ENCODE peak calls at places on chromosomes 3 and 15, in nine cellular contexts. S is foreskin fibroblast, V is Caco-2, U is GM12865, G is testis, O is uterus, R is AG04450, T is esophagus squamous epithelium, M is body of pancreas. W is an unnamed sample.

GRCh38 chr15:39887832-39888231 is 32.2 kb downstream of the GPR176 start:
- DNase-seq in S (peak), V (peak), U (peak), G (peak), O (no peak), R (no peak), T (no peak), M (peak), W (peak)

GRCh38 chr3:43086460-43087165 is 19.3 kb downstream of the POMGNT2 start:
- DNase-seq in S (no peak), V (no peak), U (no peak), G (no peak), O (peak), R (no peak), T (no peak), M (no peak), W (no peak)

GRCh38 chr3:3664916-3665315 is 134.3 kb upstream of the LRRN1 start:
- DNase-seq in S (no peak), V (no peak), U (no peak), G (no peak), O (no peak), R (no peak), T (no peak), M (no peak), W (no peak)

GRCh38 chr3:122998856-122999255 is 28.7 kb downstream of the SEMA5B start:
- DNase-seq in S (no peak), V (no peak), U (no peak), G (no peak), O (no peak), R (no peak), T (no peak), M (no peak), W (no peak)

GRCh38 chr3:143348486-143349327 is 229.1 kb downstream of the CHST2 start:
- DNase-seq in S (no peak), V (no peak), U (peak), G (no peak), O (no peak), R (no peak), T (no peak), M (no peak), W (no peak)

GRCh38 chr3:13480340-13481318 is 523 bp downstream of the HDAC11 start:
- DNase-seq in S (peak), V (no peak), U (peak), G (peak), O (peak), R (no peak), T (no peak), M (peak), W (no peak)

GRCh38 chr3:25895443-25895842 is 105.6 kb downstream of the OXSM start:
- DNase-seq in S (peak), V (no peak), U (no peak), G (no peak), O (no peak), R (peak), T (no peak), M (no peak), W (no peak)

GRCh38 chr3:10743366-10744097 is 72.5 kb upstream of the SLC6A11 start:
- DNase-seq in S (no peak), V (no peak), U (no peak), G (no peak), O (no peak), R (no peak), T (no peak), M (no peak), W (no peak)

GRCh38 chr3:97658670-97659285 is 105.8 kb upstream of the ARL6 start:
- DNase-seq in S (no peak), V (peak), U (peak), G (no peak), O (no peak), R (no peak), T (no peak), M (no peak), W (no peak)

GRCh38 chr3:133490468-133491351 is 82.8 kb upstream of the CDV3 start:
- DNase-seq in S (no peak), V (no peak), U (peak), G (no peak), O (no peak), R (no peak), T (no peak), M (no peak), W (no peak)

GRCh38 chr3:32835943-32836342 is 18.1 kb downstream of the TRIM71 start:
- DNase-seq in S (no peak), V (no peak), U (no peak), G (no peak), O (no peak), R (no peak), T (no peak), M (no peak), W (no peak)

GRCh38 chr3:9339750-9340449 is 23.0 kb upstream of the THUMPD3 start:
- DNase-seq in S (peak), V (no peak), U (no peak), G (no peak), O (no peak), R (no peak), T (no peak), M (no peak), W (no peak)

GRCh38 chr15:40960151-40960885 is 7.0 kb downstream of the CHAC1 start:
- DNase-seq in S (no peak), V (no peak), U (no peak), G (no peak), O (no peak), R (no peak), T (no peak), M (no peak), W (no peak)

GRCh38 chr3:23952646-23953045 is 7.6 kb downstream of the NR1D2 start:
- DNase-seq in S (no peak), V (no peak), U (peak), G (no peak), O (no peak), R (no peak), T (no peak), M (no peak), W (no peak)

GRCh38 chr3:58613236-58614132 is 36.3 kb upstream of the FAM107A start:
- DNase-seq in S (no peak), V (no peak), U (no peak), G (no peak), O (no peak), R (no peak), T (no peak), M (no peak), W (no peak)

GRCh38 chr3:132445812-132446211 is 28.5 kb downstream of the DNAJC13 start:
- DNase-seq in S (peak), V (peak), U (peak), G (no peak), O (no peak), R (no peak), T (no peak), M (no peak), W (peak)

GRCh38 chr3:126620743-126621142 is 34.2 kb downstream of the TXNRD3 start:
- DNase-seq in S (peak), V (no peak), U (no peak), G (no peak), O (no peak), R (no peak), T (no peak), M (no peak), W (no peak)

GRCh38 chr15:41897327-41897726 is 3.5 kb upstream of the SPTBN5 start:
- DNase-seq in S (no peak), V (no peak), U (no peak), G (no peak), O (no peak), R (no peak), T (no peak), M (no peak), W (no peak)

GRCh38 chr3:23806322-23807160 is 786 bp downstream of the UBE2E1 start:
- DNase-seq in S (peak), V (peak), U (peak), G (peak), O (peak), R (no peak), T (no peak), M (peak), W (no peak)

GRCh38 chr3:169841171-169841570 is 28.5 kb upstream of the LRRC34 start:
- DNase-seq in S (peak), V (no peak), U (peak), G (no peak), O (no peak), R (no peak), T (no peak), M (no peak), W (no peak)

GRCh38 chr15:43190178-43190577 is 5.0 kb downstream of the CCNDBP1 start:
- DNase-seq in S (no peak), V (no peak), U (no peak), G (peak), O (no peak), R (no peak), T (no peak), M (peak), W (no peak)

GRCh38 chr15:31328425-31328998 is 1.9 kb downstream of the KLF13 start:
- DNase-seq in S (peak), V (no peak), U (peak), G (peak), O (no peak), R (no peak), T (no peak), M (peak), W (no peak)

GRCh38 chr3:76827647-76828273 is 212.1 kb upstream of the ROBO2 start:
- DNase-seq in S (peak), V (no peak), U (no peak), G (no peak), O (no peak), R (no peak), T (no peak), M (no peak), W (no peak)

GRCh38 chr3:78610462-78611125 is 1157.2 kb downstream of the ROBO1 start:
- DNase-seq in S (peak), V (no peak), U (no peak), G (no peak), O (no peak), R (no peak), T (no peak), M (no peak), W (no peak)

GRCh38 chr3:69309810-69310209 is 76.1 kb downstream of the FRMD4B start:
- DNase-seq in S (peak), V (no peak), U (peak), G (no peak), O (no peak), R (no peak), T (no peak), M (peak), W (no peak)

GRCh38 chr3:55723653-55724406 is 236.7 kb upstream of the WNT5A start:
- DNase-seq in S (no peak), V (no peak), U (peak), G (no peak), O (no peak), R (no peak), T (no peak), M (no peak), W (no peak)

GRCh38 chr3:20739814-20740213 is 553.8 kb upstream of the SGO1 start:
- DNase-seq in S (peak), V (no peak), U (no peak), G (no peak), O (no peak), R (no peak), T (no peak), M (no peak), W (no peak)

GRCh38 chr15:30922469-30923311 is 19.0 kb downstream of the FAN1 start:
- DNase-seq in S (peak), V (no peak), U (no peak), G (no peak), O (no peak), R (no peak), T (no peak), M (no peak), W (no peak)

GRCh38 chr15:98546325-98546724 is 102.0 kb upstream of the IGF1R start:
- DNase-seq in S (no peak), V (no peak), U (no peak), G (peak), O (no peak), R (no peak), T (no peak), M (no peak), W (no peak)

GRCh38 chr15:98547741-98548166 is 100.6 kb upstream of the IGF1R start:
- DNase-seq in S (peak), V (no peak), U (no peak), G (peak), O (peak), R (no peak), T (no peak), M (no peak), W (no peak)

GRCh38 chr15:98549003-98549402 is 99.3 kb upstream of the IGF1R start:
- DNase-seq in S (no peak), V (no peak), U (no peak), G (no peak), O (no peak), R (no peak), T (no peak), M (no peak), W (no peak)

GRCh38 chr15:98548172-98548971 is 100.0 kb upstream of the IGF1R start:
- DNase-seq in S (peak), V (peak), U (no peak), G (peak), O (peak), R (peak), T (peak), M (peak), W (no peak)

DNA sequence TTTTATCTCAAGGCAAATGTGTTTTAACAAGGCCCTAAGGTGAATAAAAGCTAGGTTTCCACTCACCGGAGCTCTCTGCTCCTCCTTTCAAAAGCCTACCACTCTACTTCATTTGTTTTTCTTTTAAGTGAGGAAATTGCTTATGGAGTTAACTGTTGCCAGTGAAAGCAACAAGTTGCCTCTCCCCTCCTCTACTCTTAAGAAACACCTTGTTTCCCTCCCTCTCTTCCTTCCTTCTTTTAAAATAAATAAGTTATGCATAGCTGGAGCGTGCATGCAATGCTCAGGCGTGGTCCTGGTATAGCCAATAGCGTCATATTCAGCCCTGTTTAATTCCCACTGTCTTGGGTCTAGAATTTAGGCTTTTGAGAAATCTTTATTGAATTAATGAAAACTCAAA is 101.1 kb upstream of the IGF1R start:
- DNase-seq in S (peak), V (no peak), U (no peak), G (no peak), O (no peak), R (no peak), T (no peak), M (no peak), W (no peak)
- H3K4me3 ChIP-seq in S (peak), V (no peak), U (no peak), G (no peak), O (peak), R (no peak), T (peak), M (no peak), W (no peak)

DNA sequence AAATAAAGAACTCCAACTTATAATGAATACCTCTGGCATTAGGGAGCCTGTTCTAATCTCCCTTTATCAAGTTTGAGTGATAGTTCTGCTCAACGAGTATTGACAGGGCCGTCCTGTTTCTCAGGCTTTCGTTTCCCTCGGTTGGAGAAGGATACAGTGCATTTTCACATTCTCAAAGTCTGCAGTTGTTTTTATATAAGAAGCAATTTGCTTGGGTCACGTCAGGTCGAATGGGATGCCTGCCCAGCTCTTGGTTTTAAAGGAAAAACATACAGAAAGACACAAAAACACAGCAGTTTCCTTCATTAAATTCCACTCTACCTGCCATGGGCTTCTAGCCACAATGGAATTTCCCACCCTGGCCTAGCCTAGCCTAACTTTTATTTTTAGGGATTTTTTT is 366.3 kb downstream of the TIGIT start:
- DNase-seq in S (peak), V (no peak), U (no peak), G (peak), O (peak), R (peak), T (no peak), M (peak), W (no peak)
- H3K4me3 ChIP-seq in S (peak), V (no peak), U (no peak), G (no peak), O (no peak), R (peak), T (no peak), M (no peak), W (no peak)

GRCh38 chr3:196638922-196639516 is 475 bp upstream of the NRROS start:
- DNase-seq in S (peak), V (no peak), U (no peak), G (no peak), O (no peak), R (no peak), T (no peak), M (no peak), W (no peak)

GRCh38 chr3:196633658-196634151 is 5.8 kb upstream of the NRROS start:
- DNase-seq in S (no peak), V (no peak), U (no peak), G (no peak), O (no peak), R (no peak), T (no peak), M (no peak), W (no peak)

GRCh38 chr3:196634851-196635250 is 4.6 kb upstream of the NRROS start:
- DNase-seq in S (no peak), V (no peak), U (no peak), G (no peak), O (no peak), R (no peak), T (no peak), M (no peak), W (no peak)

GRCh38 chr3:196634224-196634623 is 5.3 kb upstream of the NRROS start:
- DNase-seq in S (no peak), V (no peak), U (peak), G (no peak), O (no peak), R (no peak), T (no peak), M (no peak), W (no peak)

GRCh38 chr3:196636369-196637349 is 2.8 kb upstream of the NRROS start:
- DNase-seq in S (peak), V (no peak), U (no peak), G (no peak), O (no peak), R (no peak), T (no peak), M (no peak), W (no peak)
- H3K4me3 ChIP-seq in S (peak), V (no peak), U (no peak), G (no peak), O (no peak), R (no peak), T (no peak), M (no peak), W (no peak)

DNA sequence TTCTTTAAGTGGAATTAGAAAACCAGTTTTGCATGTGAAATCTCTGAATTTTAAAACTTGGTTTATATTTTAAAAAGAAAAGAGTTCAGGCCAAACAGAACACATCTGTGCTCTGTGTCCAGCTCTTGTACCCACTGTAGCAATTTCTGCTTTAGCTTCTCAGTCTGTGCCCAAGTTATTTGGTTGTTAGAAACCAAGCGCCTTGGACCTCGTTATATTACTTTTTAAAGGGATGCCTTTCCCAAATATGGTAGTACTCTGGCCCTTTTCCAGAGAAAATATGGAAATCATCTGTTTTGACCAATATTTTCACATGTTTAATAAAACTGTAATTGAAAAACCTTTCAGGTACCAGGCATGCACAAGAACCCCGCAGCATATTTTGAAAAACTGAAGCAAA is 27.3 kb downstream of the TGFBR2 start:
- DNase-seq in S (no peak), V (no peak), U (no peak), G (no peak), O (no peak), R (no peak), T (no peak), M (no peak), W (no peak)
- H3K4me3 ChIP-seq in S (no peak), V (no peak), U (no peak), G (no peak), O (no peak), R (no peak), T (no peak), M (no peak), W (no peak)

GRCh38 chr3:115982121-115982520 is 358.8 kb downstream of the GAP43 start:
- DNase-seq in S (no peak), V (no peak), U (no peak), G (no peak), O (no peak), R (no peak), T (no peak), M (no peak), W (no peak)
- H3K4me3 ChIP-seq in S (no peak), V (no peak), U (no peak), G (no peak), O (no peak), R (no peak), T (no peak), M (no peak), W (no peak)

GRCh38 chr15:29534378-29534777 is 264.8 kb upstream of the NSMCE3 start:
- DNase-seq in S (no peak), V (peak), U (no peak), G (no peak), O (no peak), R (no peak), T (no peak), M (no peak), W (no peak)
- H3K4me3 ChIP-seq in S (no peak), V (no peak), U (no peak), G (no peak), O (no peak), R (no peak), T (no peak), M (no peak), W (no peak)

W was measured in PC-9.